ENCODE peak calls at places on chromosomes 4 and X, in seven cellular contexts. S, B, X, L, Q, H and N are unnamed samples.

GRCh38 chrX:121642415-121642814 is 595.0 kb downstream of the GLUD2 start:
- DNase-seq in S (no peak), B (no peak), X (no peak), L (no peak), Q (no peak), H (no peak), N (no peak)

GRCh38 chr4:1980561-1981041 is 28.2 kb downstream of the NELFA start:
- DNase-seq in S (no peak), B (no peak), X (no peak), L (no peak), Q (no peak), H (no peak), N (no peak)

GRCh38 chr4:172725581-172725980 is 443.0 kb upstream of the GALNT7 start:
- DNase-seq in S (no peak), B (no peak), X (no peak), L (no peak), Q (no peak), H (no peak), N (no peak)

GRCh38 chr4:53962516-53963225 is 101.7 kb downstream of the CHIC2 start:
- DNase-seq in S (no peak), B (no peak), X (no peak), L (no peak), Q (no peak), H (no peak), N (no peak)

GRCh38 chrX:68498508-68499379 is at the start of gene YIPF6:
- DNase-seq in S (peak; percentile 85), B (no peak), X (peak; percentile 71), L (peak; percentile 79), Q (peak; percentile 82), H (peak; percentile 83), N (peak; percentile 77)

GRCh38 chr4:173252024-173252935 is 81.9 kb downstream of the HMGB2 start:
- DNase-seq in S (no peak), B (no peak), X (peak; percentile 36), L (peak; percentile 84), Q (peak; percentile 79), H (peak; percentile 90), N (peak; percentile 50)

GRCh38 chrX:120269379-120270035 is 18.9 kb downstream of the ZBTB33 start:
- DNase-seq in S (no peak), B (no peak), X (peak; percentile 14), L (no peak), Q (no peak), H (no peak), N (no peak)

GRCh38 chr4:139611391-139611790 is 54.2 kb upstream of the MGST2 start:
- DNase-seq in S (no peak), B (no peak), X (no peak), L (no peak), Q (no peak), H (no peak), N (no peak)

GRCh38 chr4:16790508-16790907 is 107.9 kb downstream of the LDB2 start:
- DNase-seq in S (no peak), B (no peak), X (no peak), L (no peak), Q (no peak), H (no peak), N (no peak)

GRCh38 chr4:70992354-70992753 is 1.1 kb upstream of the DCK start:
- DNase-seq in S (no peak), B (no peak), X (no peak), L (no peak), Q (no peak), H (peak; percentile 64), N (no peak)

GRCh38 chr4:187993827-187994226 is 1.7 kb upstream of the ZFP42 start:
- DNase-seq in S (no peak), B (no peak), X (no peak), L (no peak), Q (no peak), H (no peak), N (no peak)

GRCh38 chrX:81708506-81708905 is 506.6 kb downstream of the SH3BGRL start:
- DNase-seq in S (no peak), B (no peak), X (no peak), L (no peak), Q (no peak), H (no peak), N (no peak)

GRCh38 chr4:109155682-109156243 is 146.7 kb downstream of the COL25A1 start:
- DNase-seq in S (no peak), B (no peak), X (no peak), L (no peak), Q (no peak), H (no peak), N (no peak)

GRCh38 chrX:16892504-16893362 is 22.6 kb upstream of the RBBP7 start:
- DNase-seq in S (peak; percentile 71), B (peak; percentile 14), X (peak; percentile 49), L (peak; percentile 72), Q (peak; percentile 60), H (peak; percentile 78), N (peak; percentile 59)

GRCh38 chr4:110196206-110196870 is 2.1 kb downstream of the ELOVL6 start:
- DNase-seq in S (peak; percentile 69), B (no peak), X (peak; percentile 46), L (peak; percentile 45), Q (peak; percentile 54), H (peak; percentile 65), N (peak; percentile 71)

GRCh38 chr4:112840619-112841018 is 203.7 kb downstream of the LARP7 start:
- DNase-seq in S (no peak), B (no peak), X (no peak), L (no peak), Q (no peak), H (no peak), N (no peak)

GRCh38 chrX:10103023-10103422 is 53.8 kb upstream of the CLCN4 start:
- DNase-seq in S (no peak), B (no peak), X (no peak), L (no peak), Q (no peak), H (peak; percentile 43), N (no peak)

GRCh38 chrX:100599456-100599855 is 14.7 kb downstream of the TNMD start:
- DNase-seq in S (no peak), B (no peak), X (no peak), L (no peak), Q (no peak), H (no peak), N (no peak)

GRCh38 chrX:154354516-154354915 is 19.9 kb downstream of the FLNA start:
- DNase-seq in S (no peak), B (no peak), X (no peak), L (no peak), Q (no peak), H (no peak), N (no peak)
- TF ChIP-seq POLR2A in S (no peak), B (no peak), X (no peak), L (no peak), Q (no peak), H (no peak), N (no peak)

DNA sequence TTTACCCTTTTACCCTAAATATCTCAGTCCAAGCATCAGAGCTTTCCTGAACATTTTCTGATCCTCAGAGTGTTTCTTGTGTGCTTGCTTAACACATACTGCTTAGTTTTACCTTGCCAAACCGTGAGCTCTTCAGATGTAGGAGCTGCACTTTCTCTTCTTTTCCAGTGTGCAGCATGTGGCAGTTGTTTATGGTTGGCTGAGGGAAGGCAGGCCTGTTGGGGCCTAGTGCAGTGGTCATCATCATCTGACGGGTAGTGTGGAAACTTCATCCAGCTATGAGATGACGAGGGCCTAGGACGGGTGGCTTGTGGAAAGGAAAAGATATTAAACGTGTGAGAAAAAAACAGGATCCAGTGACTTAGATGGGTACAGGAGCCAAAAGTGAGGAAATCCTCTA is 21.5 kb downstream of the VBP1 start:
- DNase-seq in S (no peak), B (no peak), X (no peak), L (no peak), Q (no peak), H (no peak), N (no peak)
- H3K27ac ChIP-seq in S (no peak overlapping the region), B (no peak overlapping the region), X (no peak overlapping the region), L (no peak overlapping the region), Q (no peak overlapping the region), H (no peak overlapping the region), N (no peak overlapping the region)

GRCh38 chr4:55397521-55398321 is 2.0 kb downstream of the TMEM165 start:
- DNase-seq in S (no peak), B (no peak), X (no peak), L (no peak), Q (no peak), H (no peak), N (no peak)

GRCh38 chr4:55397024-55397520 is 1.3 kb downstream of the TMEM165 start:
- DNase-seq in S (peak; percentile 68), B (no peak), X (no peak), L (no peak), Q (no peak), H (no peak), N (peak; percentile 43)

GRCh38 chr4:55396305-55397023 is 707 bp downstream of the TMEM165 start:
- DNase-seq in S (peak; percentile 71), B (no peak), X (peak; percentile 21), L (peak; percentile 46), Q (peak; percentile 63), H (peak; percentile 61), N (peak; percentile 70)

GRCh38 chr4:55395218-55395528 is 584 bp upstream of the TMEM165 start:
- DNase-seq in S (no peak), B (no peak), X (no peak), L (no peak), Q (no peak), H (no peak), N (no peak)

DNA sequence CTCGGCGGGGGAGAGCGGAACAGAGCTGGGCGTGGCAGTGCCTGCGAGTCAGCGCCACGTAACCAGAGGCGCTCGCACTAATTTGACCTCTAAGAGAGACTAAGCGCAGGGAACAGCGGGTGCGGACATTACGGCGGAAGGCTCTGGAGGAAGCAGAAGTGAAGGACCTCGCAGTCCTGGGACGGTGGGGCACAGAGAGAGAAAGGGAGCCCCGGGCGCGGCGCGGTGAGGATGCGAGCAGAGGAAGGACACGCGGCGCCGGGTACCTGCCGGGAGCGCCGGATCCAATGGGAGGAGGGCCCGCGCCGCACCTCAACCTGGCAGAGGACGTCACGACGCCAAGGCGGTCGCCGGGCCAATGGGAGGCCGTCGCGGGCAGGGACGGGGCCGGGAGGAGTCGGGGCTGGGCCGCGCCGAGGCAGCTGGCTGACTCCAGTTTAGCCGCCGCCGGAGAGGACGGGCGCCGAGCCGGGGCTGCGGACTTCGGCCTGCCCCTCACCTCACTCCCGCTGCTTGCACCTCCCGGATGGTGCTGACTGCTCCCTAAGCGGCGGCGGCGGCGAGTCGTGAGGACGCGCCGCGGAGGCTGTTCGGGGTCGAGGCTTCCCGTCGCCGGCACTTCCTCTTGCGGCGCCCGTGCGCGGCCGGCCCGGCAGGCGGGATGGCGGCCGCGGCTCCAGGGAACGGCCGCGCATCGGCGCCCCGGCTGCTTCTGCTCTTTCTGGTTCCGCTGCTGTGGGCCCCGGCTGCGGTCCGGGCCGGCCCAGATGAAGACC is at the start of gene TMEM165:
- DNase-seq in S (peak; percentile 94), B (peak; percentile 71), X (peak; percentile 96), L (peak; percentile 96), Q (peak; percentile 95), H (peak; percentile 96), N (peak; percentile 88)
- TF ChIP-seq POLR2A in S (peak; percentile 92), B (peak; percentile 98), X (peak; percentile 99), L (no peak), Q (peak; percentile 97), H (peak; percentile 99), N (peak; percentile 90)

DNA sequence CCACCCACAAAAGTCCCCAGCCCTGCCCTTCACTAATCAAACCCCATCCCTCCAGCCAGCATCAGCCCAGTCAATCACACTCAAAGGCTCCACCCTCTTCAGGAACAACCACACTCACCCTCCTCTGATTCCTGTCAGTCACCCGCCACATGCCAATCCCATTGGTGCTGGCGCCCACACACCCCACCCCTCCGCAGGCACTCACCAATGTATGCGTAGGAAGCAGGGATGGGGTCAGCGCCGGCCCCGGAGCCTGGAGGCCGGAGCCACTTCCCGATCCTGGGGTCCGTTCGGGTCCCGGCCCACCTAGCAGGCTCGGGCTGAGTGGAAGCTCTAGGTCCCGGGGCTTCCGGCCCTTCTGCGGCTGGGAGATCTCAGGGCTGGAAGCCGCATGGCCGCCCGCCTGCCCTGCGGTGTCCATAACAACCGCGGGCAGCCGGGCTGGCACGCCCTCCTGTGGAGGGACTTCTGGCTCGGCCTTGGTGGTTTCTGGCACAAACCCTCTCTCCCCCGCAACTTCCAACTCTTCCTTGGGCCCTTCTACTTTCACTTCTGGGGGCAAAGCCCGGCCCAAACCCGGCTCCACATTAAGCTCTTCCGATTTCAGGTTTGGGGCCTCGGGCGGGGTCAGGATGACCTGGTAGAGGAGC is 7.9 kb upstream of the CFP start:
- DNase-seq in S (no peak), B (no peak), X (no peak), L (peak; percentile 37), Q (peak; percentile 49), H (no peak), N (peak; percentile 28)
- H3K27ac ChIP-seq in S (no peak overlapping the region), B (no peak overlapping the region), X (no peak overlapping the region), L (no peak overlapping the region), Q (no peak overlapping the region), H (no peak overlapping the region), N (no peak overlapping the region)